ENCODE peak calls at places on chromosomes 6 and 20, in nine cellular contexts. E, B, J, F, G, Q, V, I and K are unnamed samples.

GRCh38 chr6:144151010-144151727 is 852 bp downstream of the STX11 start:
- DNase-seq in E (no peak), B (peak; percentile 15), J (no peak), F (peak; percentile 14), G (peak; percentile 73), Q (peak; percentile 28), V (no peak), I (peak; percentile 31), K (no peak)

GRCh38 chr6:130734161-130734560 is 93.0 kb upstream of the SMLR1 start:
- DNase-seq in E (no peak), B (no peak), J (no peak), F (no peak), G (peak; percentile 75), Q (no peak), V (no peak), I (no peak), K (no peak)

GRCh38 chr6:45548657-45549515 is 171.2 kb upstream of the SUPT3H start:
- DNase-seq in E (no peak), B (no peak), J (no peak), F (no peak), G (no peak), Q (peak; percentile 52), V (no peak), I (no peak), K (no peak)

GRCh38 chr6:26104457-26105108 is 17.4 kb downstream of the HFE start:
- DNase-seq in E (no peak), B (no peak), J (no peak), F (no peak), G (peak; percentile 61), Q (peak; percentile 43), V (no peak), I (no peak), K (no peak)

GRCh38 chr6:156910938-156911337 is 133.8 kb downstream of the ARID1B start:
- DNase-seq in E (no peak), B (no peak), J (no peak), F (no peak), G (no peak), Q (no peak), V (no peak), I (no peak), K (no peak)

GRCh38 chr6:4491501-4492260 is 284.5 kb upstream of the CDYL start:
- DNase-seq in E (no peak), B (no peak), J (peak; percentile 13), F (no peak), G (no peak), Q (no peak), V (no peak), I (no peak), K (no peak)

GRCh38 chr20:19785173-19785799 is 27.2 kb downstream of the RIN2 start:
- DNase-seq in E (no peak), B (no peak), J (no peak), F (no peak), G (no peak), Q (no peak), V (no peak), I (no peak), K (no peak)

GRCh38 chr20:20594171-20594530 is 118.3 kb downstream of the RALGAPA2 start:
- DNase-seq in E (no peak), B (no peak), J (no peak), F (no peak), G (no peak), Q (no peak), V (no peak), I (no peak), K (no peak)

GRCh38 chr6:551405-551804 is 105.5 kb downstream of the HUS1B start:
- DNase-seq in E (no peak), B (peak; percentile 64), J (peak; percentile 65), F (peak; percentile 72), G (peak; percentile 57), Q (no peak), V (no peak), I (no peak), K (no peak)

GRCh38 chr6:3382399-3383279 is 74.2 kb downstream of the SLC22A23 start:
- DNase-seq in E (no peak), B (no peak), J (peak; percentile 14), F (no peak), G (no peak), Q (peak; percentile 53), V (no peak), I (no peak), K (no peak)

GRCh38 chr6:157226026-157226639 is 97.2 kb downstream of the TMEM242 start:
- DNase-seq in E (no peak), B (no peak), J (peak; percentile 32), F (no peak), G (peak; percentile 80), Q (no peak), V (no peak), I (no peak), K (no peak)

GRCh38 chr6:90669420-90669819 is 82.5 kb upstream of the MAP3K7 start:
- DNase-seq in E (no peak), B (no peak), J (no peak), F (no peak), G (no peak), Q (no peak), V (no peak), I (no peak), K (no peak)

GRCh38 chr6:159451051-159451450 is 242.0 kb downstream of the SOD2 start:
- DNase-seq in E (no peak), B (no peak), J (peak; percentile 74), F (no peak), G (no peak), Q (no peak), V (no peak), I (no peak), K (no peak)

GRCh38 chr6:97014595-97014994 is 90.1 kb downstream of the KLHL32 start:
- DNase-seq in E (no peak), B (no peak), J (no peak), F (no peak), G (no peak), Q (no peak), V (no peak), I (no peak), K (no peak)

GRCh38 chr6:109336221-109336955 is 45.9 kb downstream of the CD164 start:
- DNase-seq in E (no peak), B (no peak), J (peak; percentile 16), F (no peak), G (no peak), Q (peak; percentile 83), V (no peak), I (no peak), K (no peak)

GRCh38 chr20:50012282-50013263 is 29.8 kb downstream of the SNAI1 start:
- DNase-seq in E (no peak), B (peak; percentile 29), J (no peak), F (peak; percentile 66), G (no peak), Q (peak; percentile 28), V (no peak), I (no peak), K (no peak)

GRCh38 chr6:132218063-132218696 is 183.1 kb downstream of the MOXD1 start:
- DNase-seq in E (no peak), B (peak; percentile 27), J (peak; percentile 45), F (no peak), G (no peak), Q (no peak), V (no peak), I (no peak), K (no peak)

GRCh38 chr6:157954150-157955117 is 27.2 kb upstream of the SYNJ2 start:
- DNase-seq in E (peak; percentile 84), B (no peak), J (no peak), F (peak; percentile 56), G (no peak), Q (peak; percentile 90), V (no peak), I (no peak), K (no peak)

GRCh38 chr20:10682939-10683338 is 9.1 kb upstream of the JAG1 start:
- DNase-seq in E (no peak), B (no peak), J (peak; percentile 38), F (no peak), G (no peak), Q (no peak), V (no peak), I (no peak), K (no peak)

GRCh38 chr6:41170547-41171160 is 7.7 kb upstream of the TREM2 start:
- DNase-seq in E (no peak), B (no peak), J (no peak), F (no peak), G (no peak), Q (no peak), V (no peak), I (no peak), K (no peak)

GRCh38 chr6:28489366-28490190 is 26.0 kb downstream of the GPX6 start:
- DNase-seq in E (peak; percentile 54), B (peak; percentile 85), J (peak; percentile 79), F (peak; percentile 87), G (no peak), Q (peak; percentile 41), V (peak; percentile 41), I (no peak), K (peak; percentile 16)

GRCh38 chr6:154920502-154921200 is 74.5 kb upstream of the TIAM2 start:
- DNase-seq in E (no peak), B (no peak), J (no peak), F (no peak), G (peak; percentile 30), Q (no peak), V (no peak), I (no peak), K (no peak)

GRCh38 chr6:137824502-137824879 is 42.6 kb upstream of the TNFAIP3 start:
- DNase-seq in E (no peak), B (no peak), J (no peak), F (no peak), G (no peak), Q (no peak), V (no peak), I (no peak), K (no peak)
- H3K4me3 ChIP-seq in E (no peak overlapping the region), B (no peak overlapping the region), J (no peak overlapping the region), F (no peak overlapping the region), G (no peak overlapping the region), Q (no peak overlapping the region), V (no peak overlapping the region), I (no peak overlapping the region), K (no peak overlapping the region)

GRCh38 chr20:58995461-58996225 is 11.4 kb downstream of the CTSZ start:
- DNase-seq in E (no peak), B (no peak), J (no peak), F (no peak), G (no peak), Q (no peak), V (no peak), I (no peak), K (peak; percentile 54)
- H3K36me3 ChIP-seq in E (peaks cover 58% of the 10 kb centered on the region), B (peaks cover 50% of the 10 kb centered on the region), J (peaks cover 69% of the 10 kb centered on the region), F (peaks cover 38% of the 10 kb centered on the region), G (no peaks in the 10 kb centered on the region), Q (peaks cover 53% of the 10 kb centered on the region), V (peaks cover 99% of the 10 kb centered on the region), I (peaks cover 62% of the 10 kb centered on the region), K (peaks cover 4% of the 10 kb centered on the region)

DNA sequence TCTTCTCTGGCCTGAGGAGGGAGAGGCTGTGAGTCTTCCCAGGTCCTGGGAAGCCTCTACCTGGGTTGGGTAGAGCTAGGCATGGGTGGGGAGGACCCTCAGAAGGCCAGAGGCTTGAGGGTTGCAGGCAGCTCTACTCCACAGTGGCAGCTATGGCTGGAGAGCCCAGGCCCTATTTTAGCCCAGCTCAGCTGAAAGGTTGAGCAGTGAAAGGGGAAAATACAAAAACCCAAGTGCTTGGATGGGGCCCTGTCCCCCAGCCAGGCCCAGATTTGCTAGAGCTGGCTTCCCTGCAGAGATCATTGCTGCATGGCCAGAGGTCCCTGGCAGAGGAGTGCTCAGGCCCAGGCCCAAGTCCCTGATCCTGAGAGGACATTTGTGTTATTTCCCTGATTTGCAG is 45.7 kb downstream of the SUN5 start:
- DNase-seq in E (no peak), B (no peak), J (no peak), F (peak; percentile 5), G (no peak), Q (no peak), V (no peak), I (no peak), K (no peak)
- H3K4me3 ChIP-seq in E (no peak overlapping the region), B (no peak overlapping the region), J (no peak overlapping the region), F (no peak overlapping the region), G (no peak overlapping the region), Q (no peak overlapping the region), V (no peak overlapping the region), I (no peak overlapping the region), K (no peak overlapping the region)

GRCh38 chr20:34001378-34001777 is 7.7 kb downstream of the RALY start:
- DNase-seq in E (no peak), B (no peak), J (no peak), F (no peak), G (no peak), Q (no peak), V (no peak), I (no peak), K (no peak)
- H3K36me3 ChIP-seq in E (no peaks in the 10 kb centered on the region), B (no peaks in the 10 kb centered on the region), J (no peaks in the 10 kb centered on the region), F (no peaks in the 10 kb centered on the region), G (no peaks in the 10 kb centered on the region), Q (no peaks in the 10 kb centered on the region), V (no peaks in the 10 kb centered on the region), I (no peaks in the 10 kb centered on the region), K (no peaks in the 10 kb centered on the region)